ENCODE peak calls at places on chromosomes 6 and 20, in six cellular contexts. One of them, this sample, is unnamed.

GRCh38 chr6:27553123-27553904 is 80.4 kb upstream of the ZNF184 start:
- DNase-seq in amniotic epithelial cell: peak; percentile 19
- DNase-seq in aorta: no peak
- DNase-seq in NCI-H748 treated with DMSO at 0.1 percent for 48 hours: peak; percentile 85
- DNase-seq in NB4: peak; percentile 85
- DNase-seq in HT1080: peak; percentile 94
- DNase-seq in this sample: no peak

GRCh38 chr20:59669451-59669850 is 65.1 kb downstream of the PHACTR3 start:
- DNase-seq in NCI-H748 treated with DMSO at 0.1 percent for 48 hours: no peak
- DNase-seq in amniotic epithelial cell: no peak
- DNase-seq in NB4: no peak
- DNase-seq in aorta: no peak
- DNase-seq in HT1080: no peak
- DNase-seq in this sample: no peak

GRCh38 chr6:158629376-158630221 is 14.9 kb downstream of the DYNLT1 start:
- DNase-seq in NB4: no peak
- DNase-seq in amniotic epithelial cell: no peak
- DNase-seq in aorta: no peak
- DNase-seq in HT1080: no peak
- DNase-seq in NCI-H748 treated with DMSO at 0.1 percent for 48 hours: no peak
- DNase-seq in this sample: peak; percentile 64

GRCh38 chr6:90284236-90284744 is 12.4 kb downstream of the BACH2 start:
- DNase-seq in HT1080: peak; percentile 93
- DNase-seq in NCI-H748 treated with DMSO at 0.1 percent for 48 hours: no peak
- DNase-seq in amniotic epithelial cell: peak; percentile 96
- DNase-seq in aorta: no peak
- DNase-seq in NB4: peak; percentile 85
- DNase-seq in this sample: no peak

GRCh38 chr20:18904192-18904591 is 90.6 kb downstream of the SCP2D1 start:
- DNase-seq in aorta: no peak
- DNase-seq in NCI-H748 treated with DMSO at 0.1 percent for 48 hours: no peak
- DNase-seq in amniotic epithelial cell: no peak
- DNase-seq in HT1080: no peak
- DNase-seq in NB4: peak; percentile 8
- DNase-seq in this sample: no peak

GRCh38 chr6:74946961-74947360 is 258.9 kb downstream of the COL12A1 start:
- DNase-seq in NB4: no peak
- DNase-seq in HT1080: peak; percentile 73
- DNase-seq in amniotic epithelial cell: peak; percentile 62
- DNase-seq in NCI-H748 treated with DMSO at 0.1 percent for 48 hours: no peak
- DNase-seq in aorta: no peak
- DNase-seq in this sample: no peak

GRCh38 chr20:25739615-25740320 is 43.1 kb upstream of the ZNF337 start:
- DNase-seq in NCI-H748 treated with DMSO at 0.1 percent for 48 hours: no peak
- DNase-seq in HT1080: peak; percentile 91
- DNase-seq in NB4: no peak
- DNase-seq in aorta: no peak
- DNase-seq in amniotic epithelial cell: peak; percentile 2
- DNase-seq in this sample: no peak

GRCh38 chr20:25014816-25015215 is 22.3 kb upstream of the APMAP start:
- DNase-seq in HT1080: no peak
- DNase-seq in NCI-H748 treated with DMSO at 0.1 percent for 48 hours: no peak
- DNase-seq in aorta: peak; percentile 59
- DNase-seq in NB4: no peak
- DNase-seq in amniotic epithelial cell: no peak
- DNase-seq in this sample: no peak

GRCh38 chr6:117674991-117675657 is at the start of gene NUS1:
- DNase-seq in HT1080: peak; percentile 96
- DNase-seq in aorta: peak; percentile 99
- DNase-seq in NB4: peak; percentile 99
- DNase-seq in amniotic epithelial cell: peak; percentile 94
- DNase-seq in NCI-H748 treated with DMSO at 0.1 percent for 48 hours: peak; percentile 86
- DNase-seq in this sample: peak; percentile 98

GRCh38 chr20:10344953-10345352 is 89.1 kb downstream of the MKKS start:
- DNase-seq in NCI-H748 treated with DMSO at 0.1 percent for 48 hours: no peak
- DNase-seq in amniotic epithelial cell: no peak
- DNase-seq in aorta: no peak
- DNase-seq in HT1080: no peak
- DNase-seq in NB4: no peak
- DNase-seq in this sample: no peak

GRCh38 chr20:58402305-58402704 is 13.3 kb downstream of the VAPB start:
- DNase-seq in NCI-H748 treated with DMSO at 0.1 percent for 48 hours: no peak
- DNase-seq in aorta: no peak
- DNase-seq in HT1080: no peak
- DNase-seq in amniotic epithelial cell: no peak
- DNase-seq in NB4: no peak
- DNase-seq in this sample: no peak

GRCh38 chr6:148502083-148502772 is 159.6 kb downstream of the SASH1 start:
- DNase-seq in aorta: no peak
- DNase-seq in HT1080: no peak
- DNase-seq in amniotic epithelial cell: peak; percentile 60
- DNase-seq in NB4: no peak
- DNase-seq in NCI-H748 treated with DMSO at 0.1 percent for 48 hours: no peak
- DNase-seq in this sample: no peak

GRCh38 chr20:38752029-38752428 is 3.8 kb downstream of the ACTR5 start:
- DNase-seq in amniotic epithelial cell: no peak
- DNase-seq in HT1080: no peak
- DNase-seq in NB4: no peak
- DNase-seq in NCI-H748 treated with DMSO at 0.1 percent for 48 hours: no peak
- DNase-seq in aorta: no peak
- DNase-seq in this sample: no peak

GRCh38 chr6:52820198-52820597 is 16.6 kb upstream of the GSTA1 start:
- DNase-seq in amniotic epithelial cell: peak; percentile 41
- DNase-seq in aorta: no peak
- DNase-seq in HT1080: no peak
- DNase-seq in NCI-H748 treated with DMSO at 0.1 percent for 48 hours: no peak
- DNase-seq in NB4: no peak
- DNase-seq in this sample: no peak

GRCh38 chr6:138586638-138587037 is 87.3 kb upstream of the NHSL1 start:
- DNase-seq in amniotic epithelial cell: no peak
- DNase-seq in aorta: no peak
- DNase-seq in HT1080: no peak
- DNase-seq in NB4: no peak
- DNase-seq in NCI-H748 treated with DMSO at 0.1 percent for 48 hours: no peak
- DNase-seq in this sample: no peak

GRCh38 chr6:152273002-152273401 is 364.2 kb downstream of the SYNE1 start:
- DNase-seq in NB4: no peak
- DNase-seq in HT1080: no peak
- DNase-seq in NCI-H748 treated with DMSO at 0.1 percent for 48 hours: no peak
- DNase-seq in aorta: no peak
- DNase-seq in amniotic epithelial cell: peak; percentile 56
- DNase-seq in this sample: no peak

GRCh38 chr6:158476389-158476788 is 83.5 kb upstream of the TMEM181 start:
- DNase-seq in HT1080: no peak
- DNase-seq in aorta: no peak
- DNase-seq in NB4: no peak
- DNase-seq in NCI-H748 treated with DMSO at 0.1 percent for 48 hours: peak; percentile 95
- DNase-seq in amniotic epithelial cell: no peak
- DNase-seq in this sample: no peak

GRCh38 chr20:18989736-18990474 is 176.3 kb downstream of the SCP2D1 start:
- DNase-seq in NCI-H748 treated with DMSO at 0.1 percent for 48 hours: no peak
- DNase-seq in amniotic epithelial cell: no peak
- DNase-seq in HT1080: no peak
- DNase-seq in aorta: no peak
- DNase-seq in NB4: no peak
- DNase-seq in this sample: no peak

GRCh38 chr6:21846541-21847451 is 253.2 kb downstream of the SOX4 start:
- DNase-seq in NCI-H748 treated with DMSO at 0.1 percent for 48 hours: peak; percentile 97
- DNase-seq in amniotic epithelial cell: no peak
- DNase-seq in aorta: no peak
- DNase-seq in NB4: peak; percentile 54
- DNase-seq in HT1080: peak; percentile 26
- DNase-seq in this sample: no peak

GRCh38 chr20:5230544-5230943 is 86.2 kb downstream of the PROKR2 start:
- DNase-seq in NCI-H748 treated with DMSO at 0.1 percent for 48 hours: no peak
- DNase-seq in NB4: no peak
- DNase-seq in HT1080: no peak
- DNase-seq in aorta: no peak
- DNase-seq in amniotic epithelial cell: no peak
- DNase-seq in this sample: no peak